ENCODE peak calls at places on chromosomes 2 and 18, in seven cellular contexts. M, A, L, N, P, H and R are unnamed samples. For H3K4me1 and H3K9me3, the result is how much of the 10 kb centered on the place peaks cover.

GRCh38 chr18:9323750-9324445 is 10.7 kb upstream of the TWSG1 start:
- DNase-seq in L (no peak), H (no peak), P (no peak), M (no peak), A (no peak), N (no peak), R (no peak)

GRCh38 chr2:1656326-1656960 is 87.9 kb downstream of the PXDN start:
- DNase-seq in P (no peak), N (no peak), A (no peak), H (peak), L (peak), M (peak), R (no peak)

GRCh38 chr2:187002242-187002641 is 153.3 kb upstream of the ZSWIM2 start:
- DNase-seq in N (no peak), H (no peak), P (no peak), L (no peak), M (no peak), A (no peak), R (no peak)

GRCh38 chr2:165010556-165010955 is 55.2 kb upstream of the SLC38A11 start:
- DNase-seq in P (no peak), H (no peak), M (no peak), L (no peak), N (no peak), A (no peak), R (no peak)

GRCh38 chr18:37778417-37779165 is 213.0 kb upstream of the CELF4 start:
- DNase-seq in H (peak), A (no peak), L (no peak), N (no peak), M (peak), P (peak), R (no peak)

GRCh38 chr18:79123948-79124347 is 54.8 kb downstream of the ATP9B start:
- DNase-seq in N (no peak), A (no peak), P (no peak), H (no peak), L (no peak), M (no peak), R (no peak)

GRCh38 chr18:58991127-58991798 is 126.6 kb downstream of the ZNF532 start:
- DNase-seq in N (no peak), L (no peak), A (no peak), H (no peak), P (no peak), M (no peak), R (no peak)

GRCh38 chr2:47404356-47404755 is 1.4 kb downstream of the MSH2 start:
- DNase-seq in L (no peak), H (no peak), A (no peak), N (no peak), P (no peak), M (no peak), R (no peak)

GRCh38 chr2:215697496-215697895 is 261.6 kb upstream of the FN1 start:
- DNase-seq in M (no peak), H (no peak), A (no peak), P (no peak), L (no peak), N (no peak), R (no peak)

GRCh38 chr2:7697052-7697451 is 779.8 kb downstream of the RNF144A start:
- DNase-seq in M (no peak), N (no peak), P (no peak), H (peak), L (no peak), A (no peak), R (no peak)

GRCh38 chr2:98669675-98670074 is 61.3 kb downstream of the MGAT4A start:
- DNase-seq in N (no peak), A (no peak), M (no peak), L (no peak), H (no peak), P (no peak), R (no peak)

GRCh38 chr2:172995323-172996244 is 80.1 kb upstream of the MAP3K20 start:
- DNase-seq in H (no peak), M (peak), N (no peak), L (no peak), A (no peak), P (peak), R (no peak)

GRCh38 chr2:23495661-23496114 is 110.7 kb downstream of the KLHL29 start:
- DNase-seq in L (no peak), H (no peak), P (no peak), M (no peak), N (no peak), A (no peak), R (no peak)

GRCh38 chr2:73291461-73292315 is 1.7 kb downstream of the EGR4 start:
- DNase-seq in M (no peak), N (no peak), A (no peak), H (peak), P (no peak), L (no peak), R (no peak)

GRCh38 chr2:226673314-226673723 is 126.3 kb downstream of the IRS1 start:
- DNase-seq in A (no peak), N (no peak), H (no peak), P (no peak), L (no peak), M (peak), R (peak)

GRCh38 chr2:146807568-146808168 is 1037.2 kb upstream of the ACVR2A start:
- DNase-seq in H (peak), N (no peak), L (peak), A (no peak), M (no peak), P (no peak), R (no peak)

GRCh38 chr18:23398401-23398800 is 54.7 kb upstream of the RIOK3 start:
- DNase-seq in P (no peak), H (no peak), M (no peak), A (no peak), N (no peak), L (no peak), R (no peak)

GRCh38 chr2:9025746-9026145 is 22.3 kb upstream of the MBOAT2 start:
- DNase-seq in H (no peak), A (no peak), M (no peak), N (no peak), P (no peak), L (no peak), R (no peak)

GRCh38 chr2:215435261-215435808 is 533 bp downstream of the FN1 start:
- DNase-seq in N (no peak), A (no peak), P (no peak), H (peak), M (peak), L (peak), R (no peak)

GRCh38 chr2:62808554-62808953 is 103.0 kb downstream of the EHBP1 start:
- DNase-seq in P (no peak), N (no peak), M (no peak), L (no peak), A (no peak), H (no peak), R (no peak)
- H3K4me1 ChIP-seq in P (under half), N (under half), M (under half), L (under half), A (under half), H (under half), R (under half)

GRCh38 chr2:240089306-240089705 is 36.0 kb upstream of the OR6B3 start:
- DNase-seq in M (no peak), A (no peak), L (no peak), N (no peak), P (no peak), H (no peak), R (no peak)
- H3K9me3 ChIP-seq in M (under half), A (under half), L (under half), N (under half), P (under half), H (under half), R (under half)

GRCh38 chr2:70519453-70519852 is 34.2 kb downstream of the TGFA start:
- DNase-seq in H (no peak), N (no peak), A (no peak), L (no peak), P (no peak), M (no peak), R (no peak)

GRCh38 chr2:70520825-70521224 is 32.8 kb downstream of the TGFA start:
- DNase-seq in P (no peak), M (no peak), N (no peak), H (no peak), A (no peak), L (no peak), R (no peak)

GRCh38 chr2:70517804-70518203 is 35.8 kb downstream of the TGFA start:
- DNase-seq in H (no peak), A (no peak), M (no peak), L (no peak), P (no peak), N (no peak), R (no peak)

GRCh38 chr2:70516596-70516995 is 37.0 kb downstream of the TGFA start:
- DNase-seq in M (no peak), N (no peak), H (no peak), L (no peak), P (no peak), A (no peak), R (no peak)

GRCh38 chr2:70518557-70518956 is 35.1 kb downstream of the TGFA start:
- DNase-seq in A (no peak), P (no peak), N (no peak), H (no peak), L (no peak), M (no peak), R (no peak)
- H3K4me1 ChIP-seq in A (under half), P (half or more), N (under half), H (under half), L (under half), M (under half), R (under half)

GRCh38 chr2:239926587-239927234 is 98.4 kb downstream of the NDUFA10 start:
- DNase-seq in P (no peak), L (no peak), M (peak), A (no peak), N (no peak), H (no peak), R (no peak)
- H3K9me3 ChIP-seq in P (under half), L (under half), M (under half), A (under half), N (under half), H (under half), R (under half)

DNA sequence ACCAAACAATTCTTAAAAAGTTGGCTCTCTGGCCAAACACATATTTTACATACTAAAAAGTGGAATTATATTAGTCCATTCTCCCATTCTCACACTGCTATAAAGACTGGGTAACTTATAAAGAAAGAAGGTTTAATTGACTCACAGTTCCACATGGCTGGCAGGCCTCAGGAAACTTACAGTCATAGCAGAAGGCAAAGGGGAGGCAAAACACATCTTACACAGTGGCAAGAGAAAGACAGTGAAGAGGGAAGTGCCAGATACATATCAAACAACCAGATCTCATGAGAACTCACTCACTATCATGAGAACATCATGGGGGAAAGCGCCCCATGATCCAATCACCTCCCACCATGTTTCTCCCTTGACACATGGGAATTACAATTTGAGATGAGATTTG is 42.6 kb downstream of the EDAR start:
- DNase-seq in N (no peak), L (no peak), H (no peak), P (no peak), A (no peak), M (no peak), R (no peak)
- H3K4me1 ChIP-seq in N (under half), L (under half), H (under half), P (under half), A (under half), M (under half), R (under half)

GRCh38 chr2:3741867-3742602 is 38.7 kb downstream of the DCDC2C start:
- DNase-seq in M (no peak), N (no peak), L (no peak), A (no peak), P (no peak), H (peak), R (no peak)
- H3K9me3 ChIP-seq in M (under half), N (under half), L (under half), A (under half), P (under half), H (under half), R (under half)

DNA sequence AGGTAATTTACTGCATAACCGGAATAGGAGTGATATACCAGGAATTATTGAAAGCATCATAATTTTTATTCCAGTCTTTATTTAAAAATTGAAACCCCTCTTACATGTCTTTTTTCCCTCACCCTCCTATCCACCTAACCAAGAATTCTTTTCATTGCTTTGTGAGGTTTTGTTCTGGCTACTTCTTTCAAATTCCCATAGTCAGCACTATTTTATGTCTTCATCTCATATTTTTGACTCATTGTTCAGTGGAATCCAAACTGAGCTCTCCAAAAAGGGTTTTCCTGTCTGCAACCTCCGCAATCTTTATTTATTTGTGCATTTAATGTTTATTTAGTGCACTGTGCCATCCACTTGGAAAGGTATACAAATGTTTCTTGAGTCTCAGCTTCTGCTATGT is 128.5 kb downstream of the DOK6 start:
- DNase-seq in N (no peak), P (no peak), M (no peak), A (no peak), H (no peak), L (no peak), R (no peak)
- H3K4me1 ChIP-seq in N (under half), P (under half), M (under half), A (under half), H (under half), L (under half), R (under half)

DNA sequence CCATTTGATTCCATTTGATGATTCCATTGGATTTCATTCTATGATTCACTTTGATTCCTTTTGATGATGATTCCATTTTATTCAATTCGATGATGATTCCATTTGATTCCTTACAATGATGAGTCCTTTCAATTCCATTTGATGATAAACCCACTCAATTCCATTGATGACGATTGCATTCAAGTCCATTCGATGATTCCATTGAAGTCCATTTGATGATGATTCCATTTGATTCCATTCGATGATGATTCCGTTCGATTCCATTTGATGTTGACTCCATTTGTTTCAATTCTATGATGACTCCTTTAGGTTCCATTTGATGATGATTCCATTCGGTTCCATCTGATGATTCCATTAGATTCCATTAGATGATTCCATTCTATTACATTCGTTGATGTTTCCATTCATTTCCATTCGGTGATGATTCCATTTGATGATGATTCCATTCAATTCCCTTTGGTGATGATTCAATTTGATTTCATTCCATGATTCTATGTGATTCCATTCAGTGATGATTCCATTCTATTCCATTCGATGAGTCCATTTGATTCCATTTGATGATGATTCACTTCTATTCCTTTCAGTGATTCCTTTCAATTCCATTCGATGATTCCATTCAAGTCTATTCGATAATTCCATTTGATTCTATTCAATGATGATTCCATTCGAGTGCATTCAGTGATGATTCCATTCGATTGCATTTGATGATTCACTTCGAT is 1106.0 kb downstream of the RPIA start:
- DNase-seq in N (no peak), A (no peak), P (no peak), M (no peak), H (no peak), L (no peak), R (no peak)
- H3K9me3 ChIP-seq in N (half or more), A (under half), P (half or more), M (under half), H (half or more), L (under half), R (under half)